ENCODE peak calls at places on chromosomes 5 and 9, in nine cellular contexts. One of them, this sample, is unnamed.

GRCh38 chr5:130282044-130282443 is 377.8 kb downstream of the CHSY3 start:
- DNase-seq in lower lobe of right lung: no peak
- DNase-seq in T-helper 1 cell: no peak
- DNase-seq in hypothalamus: no peak
- DNase-seq in stimulated activated CD4-positive, alpha-beta T cell treated with anti-CD3 and anti-CD28 coated beads, TNF-alpha, amount 100 ng/mL, for 1 hour: no peak
- DNase-seq in dorsolateral prefrontal cortex: no peak
- DNase-seq in H7: no peak
- DNase-seq in H54: no peak
- DNase-seq in ACHN: no peak
- DNase-seq in this sample: no peak

GRCh38 chr9:129052592-129052991 is 16.2 kb downstream of the MIGA2 start:
- DNase-seq in lower lobe of right lung: peak; percentile 87
- DNase-seq in T-helper 1 cell: no peak
- DNase-seq in hypothalamus: no peak
- DNase-seq in stimulated activated CD4-positive, alpha-beta T cell treated with anti-CD3 and anti-CD28 coated beads, TNF-alpha, amount 100 ng/mL, for 1 hour: no peak
- DNase-seq in dorsolateral prefrontal cortex: no peak
- DNase-seq in H7: peak; percentile 20
- DNase-seq in H54: no peak
- DNase-seq in ACHN: no peak
- DNase-seq in this sample: no peak

GRCh38 chr5:142807378-142807911 is 37.3 kb downstream of the ARHGAP26 start:
- DNase-seq in lower lobe of right lung: no peak
- DNase-seq in T-helper 1 cell: no peak
- DNase-seq in hypothalamus: no peak
- DNase-seq in stimulated activated CD4-positive, alpha-beta T cell treated with anti-CD3 and anti-CD28 coated beads, TNF-alpha, amount 100 ng/mL, for 1 hour: no peak
- DNase-seq in dorsolateral prefrontal cortex: no peak
- DNase-seq in H7: no peak
- DNase-seq in H54: no peak
- DNase-seq in ACHN: no peak
- DNase-seq in this sample: no peak

GRCh38 chr9:137988701-137989100 is 111.1 kb downstream of the CACNA1B start:
- DNase-seq in lower lobe of right lung: no peak
- DNase-seq in T-helper 1 cell: no peak
- DNase-seq in hypothalamus: no peak
- DNase-seq in stimulated activated CD4-positive, alpha-beta T cell treated with anti-CD3 and anti-CD28 coated beads, TNF-alpha, amount 100 ng/mL, for 1 hour: no peak
- DNase-seq in dorsolateral prefrontal cortex: peak; percentile 8
- DNase-seq in H7: no peak
- DNase-seq in H54: no peak
- DNase-seq in ACHN: no peak
- DNase-seq in this sample: no peak

GRCh38 chr9:70165006-70165602 is 93.7 kb upstream of the SMC5 start:
- DNase-seq in lower lobe of right lung: no peak
- DNase-seq in T-helper 1 cell: no peak
- DNase-seq in hypothalamus: no peak
- DNase-seq in stimulated activated CD4-positive, alpha-beta T cell treated with anti-CD3 and anti-CD28 coated beads, TNF-alpha, amount 100 ng/mL, for 1 hour: no peak
- DNase-seq in dorsolateral prefrontal cortex: no peak
- DNase-seq in H7: no peak
- DNase-seq in H54: no peak
- DNase-seq in ACHN: no peak
- DNase-seq in this sample: peak; percentile 72

GRCh38 chr5:157670662-157671591 is at the start of gene C5orf52:
- DNase-seq in lower lobe of right lung: peak; percentile 60
- DNase-seq in T-helper 1 cell: no peak
- DNase-seq in hypothalamus: peak; percentile 25
- DNase-seq in stimulated activated CD4-positive, alpha-beta T cell treated with anti-CD3 and anti-CD28 coated beads, TNF-alpha, amount 100 ng/mL, for 1 hour: no peak
- DNase-seq in dorsolateral prefrontal cortex: peak; percentile 32
- DNase-seq in H7: peak; percentile 33
- DNase-seq in H54: no peak
- DNase-seq in ACHN: peak; percentile 13
- DNase-seq in this sample: no peak

GRCh38 chr5:107808671-107809137 is 138.0 kb upstream of the EFNA5 start:
- DNase-seq in lower lobe of right lung: no peak
- DNase-seq in T-helper 1 cell: no peak
- DNase-seq in hypothalamus: peak; percentile 6
- DNase-seq in stimulated activated CD4-positive, alpha-beta T cell treated with anti-CD3 and anti-CD28 coated beads, TNF-alpha, amount 100 ng/mL, for 1 hour: no peak
- DNase-seq in dorsolateral prefrontal cortex: no peak
- DNase-seq in H7: peak; percentile 78
- DNase-seq in H54: no peak
- DNase-seq in ACHN: no peak
- DNase-seq in this sample: peak; percentile 94

GRCh38 chr9:84519486-84519885 is 150.0 kb upstream of the NTRK2 start:
- DNase-seq in lower lobe of right lung: no peak
- DNase-seq in T-helper 1 cell: no peak
- DNase-seq in hypothalamus: no peak
- DNase-seq in stimulated activated CD4-positive, alpha-beta T cell treated with anti-CD3 and anti-CD28 coated beads, TNF-alpha, amount 100 ng/mL, for 1 hour: no peak
- DNase-seq in dorsolateral prefrontal cortex: no peak
- DNase-seq in H7: no peak
- DNase-seq in H54: no peak
- DNase-seq in ACHN: no peak
- DNase-seq in this sample: no peak